ENCODE peak calls at places on chromosomes 12 and 14, in eight cellular contexts. H is A549, B is tibial nerve, G is esophagus squamous epithelium, T is adrenal gland, R is sigmoid colon, C is stomach, P is right lobe of liver. N is an unnamed sample. For H3K4me1, the result is how much of the 10 kb centered on the place peaks cover.

GRCh38 chr12:111359231-111359913 is 9.5 kb downstream of the PHETA1 start:
- DNase-seq in H (no peak), B (no peak), G (no peak), T (no peak), R (no peak), C (no peak), P (no peak), N (no peak)

GRCh38 chr14:39102265-39102968 is 618 bp downstream of the SEC23A start:
- DNase-seq in H (peak), B (no peak), G (no peak), T (no peak), R (no peak), C (peak), P (no peak), N (no peak)

GRCh38 chr12:3777206-3777809 is 24.4 kb upstream of the CRACR2A start:
- DNase-seq in H (peak), B (peak), G (no peak), T (no peak), R (no peak), C (no peak), P (no peak), N (no peak)

GRCh38 chr12:3964404-3964803 is 91.2 kb upstream of the PARP11 start:
- DNase-seq in H (peak), B (no peak), G (no peak), T (no peak), R (no peak), C (no peak), P (no peak), N (no peak)

GRCh38 chr12:2941524-2941923 is 17.7 kb upstream of the TEAD4 start:
- DNase-seq in H (no peak), B (no peak), G (no peak), T (no peak), R (peak), C (no peak), P (no peak), N (no peak)

GRCh38 chr12:24081092-24081529 is 131.6 kb upstream of the SOX5 start:
- DNase-seq in H (no peak), B (no peak), G (no peak), T (no peak), R (no peak), C (no peak), P (no peak), N (no peak)

GRCh38 chr12:111585619-111586135 is 13.4 kb downstream of the ATXN2 start:
- DNase-seq in H (no peak), B (no peak), G (no peak), T (peak), R (no peak), C (no peak), P (no peak), N (no peak)

GRCh38 chr12:51850081-51850932 is 1.8 kb upstream of the FIGNL2 start:
- DNase-seq in H (no peak), B (no peak), G (no peak), T (no peak), R (no peak), C (no peak), P (no peak), N (no peak)

GRCh38 chr12:10362828-10363664 is 26.8 kb downstream of the KLRK1 start:
- DNase-seq in H (no peak), B (no peak), G (no peak), T (no peak), R (no peak), C (no peak), P (no peak), N (no peak)

GRCh38 chr14:36052681-36053080 is 123.8 kb downstream of the PTCSC3 start:
- DNase-seq in H (no peak), B (no peak), G (no peak), T (no peak), R (no peak), C (no peak), P (no peak), N (no peak)

GRCh38 chr12:6947615-6948014 is 3.5 kb upstream of the PTPN6 start:
- DNase-seq in H (no peak), B (no peak), G (no peak), T (no peak), R (no peak), C (no peak), P (peak), N (no peak)

GRCh38 chr14:56875104-56875675 is 64.9 kb upstream of the OTX2 start:
- DNase-seq in H (no peak), B (no peak), G (no peak), T (no peak), R (no peak), C (no peak), P (no peak), N (no peak)

GRCh38 chr12:64110864-64111263 is 111.2 kb downstream of the KICS2 start:
- DNase-seq in H (no peak), B (no peak), G (no peak), T (no peak), R (no peak), C (no peak), P (no peak), N (no peak)

GRCh38 chr12:105736498-105736897 is 402.3 kb downstream of the NUAK1 start:
- DNase-seq in H (no peak), B (no peak), G (no peak), T (no peak), R (no peak), C (no peak), P (no peak), N (no peak)

GRCh38 chr12:48765753-48766162 is 23.1 kb downstream of the ADCY6 start:
- DNase-seq in H (no peak), B (no peak), G (no peak), T (no peak), R (no peak), C (no peak), P (no peak), N (peak)

GRCh38 chr12:24561411-24561871 is 387.5 kb downstream of the BCAT1 start:
- DNase-seq in H (peak), B (peak), G (no peak), T (no peak), R (peak), C (no peak), P (peak), N (no peak)

GRCh38 chr12:51428256-51428655 is 3.6 kb downstream of the SLC4A8 start:
- DNase-seq in H (no peak), B (no peak), G (no peak), T (no peak), R (no peak), C (no peak), P (no peak), N (no peak)

GRCh38 chr14:102829106-102829505 is 51.9 kb downstream of the TRAF3 start:
- DNase-seq in H (no peak), B (no peak), G (no peak), T (no peak), R (no peak), C (no peak), P (no peak), N (no peak)

GRCh38 chr12:66170606-66171005 is 810 bp upstream of the TMBIM4 start:
- DNase-seq in H (no peak), B (no peak), G (no peak), T (no peak), R (no peak), C (no peak), P (no peak), N (no peak)

GRCh38 chr14:27721760-27722159 is 1044.8 kb upstream of the FOXG1 start:
- DNase-seq in H (no peak), B (no peak), G (no peak), T (no peak), R (no peak), C (no peak), P (no peak), N (no peak)

GRCh38 chr14:39097159-39097558 is 5.9 kb downstream of the SEC23A start:
- DNase-seq in H (no peak), B (no peak), G (no peak), T (no peak), R (no peak), C (no peak), P (no peak), N (no peak)

GRCh38 chr14:71466942-71467341 is 465.3 kb upstream of the RGS6 start:
- DNase-seq in H (no peak), B (no peak), G (no peak), T (no peak), R (no peak), C (no peak), P (no peak), N (no peak)

GRCh38 chr12:68406134-68406576 is 74.0 kb upstream of the MDM1 start:
- DNase-seq in H (peak), B (peak), G (peak), T (peak), R (peak), C (peak), P (peak), N (peak)

GRCh38 chr12:79691299-79692248 is 810 bp upstream of the PAWR start:
- DNase-seq in H (peak), B (peak), G (no peak), T (no peak), R (no peak), C (no peak), P (no peak), N (no peak)

GRCh38 chr12:49548481-49548821 is 9.6 kb downstream of the KCNH3 start:
- DNase-seq in H (no peak), B (no peak), G (no peak), T (no peak), R (no peak), C (no peak), P (no peak), N (no peak)

GRCh38 chr12:42590324-42590934 is 883 bp upstream of the PRICKLE1 start:
- DNase-seq in H (peak), B (no peak), G (no peak), T (no peak), R (peak), C (no peak), P (no peak), N (peak)

GRCh38 chr12:121145221-121145620 is 12.5 kb downstream of the P2RX7 start:
- DNase-seq in H (no peak), B (no peak), G (no peak), T (no peak), R (no peak), C (no peak), P (no peak), N (no peak)

GRCh38 chr12:64890873-64891468 is 66.5 kb downstream of the TBC1D30 start:
- DNase-seq in H (peak), B (no peak), G (no peak), T (no peak), R (no peak), C (no peak), P (no peak), N (no peak)

GRCh38 chr12:56271031-56271430 is 4.3 kb downstream of the COQ10A start:
- DNase-seq in H (peak), B (no peak), G (no peak), T (no peak), R (no peak), C (no peak), P (no peak), N (no peak)

GRCh38 chr14:65738339-65738738 is 325.8 kb downstream of the FUT8 start:
- DNase-seq in H (no peak), B (no peak), G (no peak), T (no peak), R (no peak), C (no peak), P (no peak), N (no peak)

GRCh38 chr12:19428261-19428660 is 11.0 kb upstream of the AEBP2 start:
- DNase-seq in H (no peak), B (no peak), G (no peak), T (no peak), R (no peak), C (no peak), P (no peak), N (no peak)

GRCh38 chr12:45989857-45990467 is 412 bp downstream of the SCAF11 start:
- DNase-seq in H (no peak), B (no peak), G (no peak), T (peak), R (peak), C (peak), P (peak), N (peak)

GRCh38 chr14:68960123-68960522 is 19.0 kb downstream of the ACTN1 start:
- DNase-seq in H (no peak), B (no peak), G (no peak), T (no peak), R (no peak), C (no peak), P (no peak), N (no peak)
- H3K4me1 ChIP-seq in H (half or more), B (under half), G (half or more), T (under half), R (half or more), C (half or more), P (under half), N (under half)

GRCh38 chr14:23034498-23035302 is at the start of gene PSMB5:
- DNase-seq in H (peak), B (peak), G (no peak), T (peak), R (peak), C (peak), P (peak), N (peak)
- TF ChIP-seq POLR2A in H (peak), B (no peak), G (peak), T (peak), R (peak), C (no peak), P (peak), N (no peak)

GRCh38 chr14:76810525-76810924 is 2.2 kb downstream of the ANGEL1 start:
- DNase-seq in H (no peak), B (no peak), G (no peak), T (no peak), R (no peak), C (no peak), P (no peak), N (no peak)

GRCh38 chr14:76812422-76813383 is at the start of gene ANGEL1:
- DNase-seq in H (peak), B (peak), G (peak), T (peak), R (peak), C (peak), P (peak), N (peak)

GRCh38 chr14:76811561-76811960 is 1.1 kb downstream of the ANGEL1 start:
- DNase-seq in H (no peak), B (no peak), G (no peak), T (no peak), R (no peak), C (no peak), P (no peak), N (no peak)

GRCh38 chr14:76812093-76812421 is 625 bp downstream of the ANGEL1 start:
- DNase-seq in H (peak), B (no peak), G (no peak), T (no peak), R (no peak), C (no peak), P (no peak), N (no peak)

GRCh38 chr14:76810953-76811400 is 1.7 kb downstream of the ANGEL1 start:
- DNase-seq in H (peak), B (peak), G (no peak), T (peak), R (no peak), C (no peak), P (no peak), N (no peak)
- TF ChIP-seq CTCF in H (peak), B (peak), G (no peak), T (peak), R (no peak), C (no peak), P (peak), N (no peak)

GRCh38 chr14:95522556-95522955 is 6.1 kb upstream of the SYNE3 start:
- DNase-seq in H (no peak), B (no peak), G (no peak), T (peak), R (no peak), C (no peak), P (no peak), N (no peak)
- H3K4me1 ChIP-seq in H (under half), B (under half), G (half or more), T (under half), R (under half), C (half or more), P (half or more), N (under half)

GRCh38 chr12:12725956-12726542 is 8.9 kb downstream of the CDKN1B start:
- DNase-seq in H (no peak), B (no peak), G (no peak), T (no peak), R (no peak), C (no peak), P (no peak), N (no peak)
- TF ChIP-seq POLR2A in H (no peak), B (no peak), G (no peak), T (no peak), R (no peak), C (no peak), P (peak), N (no peak)

DNA sequence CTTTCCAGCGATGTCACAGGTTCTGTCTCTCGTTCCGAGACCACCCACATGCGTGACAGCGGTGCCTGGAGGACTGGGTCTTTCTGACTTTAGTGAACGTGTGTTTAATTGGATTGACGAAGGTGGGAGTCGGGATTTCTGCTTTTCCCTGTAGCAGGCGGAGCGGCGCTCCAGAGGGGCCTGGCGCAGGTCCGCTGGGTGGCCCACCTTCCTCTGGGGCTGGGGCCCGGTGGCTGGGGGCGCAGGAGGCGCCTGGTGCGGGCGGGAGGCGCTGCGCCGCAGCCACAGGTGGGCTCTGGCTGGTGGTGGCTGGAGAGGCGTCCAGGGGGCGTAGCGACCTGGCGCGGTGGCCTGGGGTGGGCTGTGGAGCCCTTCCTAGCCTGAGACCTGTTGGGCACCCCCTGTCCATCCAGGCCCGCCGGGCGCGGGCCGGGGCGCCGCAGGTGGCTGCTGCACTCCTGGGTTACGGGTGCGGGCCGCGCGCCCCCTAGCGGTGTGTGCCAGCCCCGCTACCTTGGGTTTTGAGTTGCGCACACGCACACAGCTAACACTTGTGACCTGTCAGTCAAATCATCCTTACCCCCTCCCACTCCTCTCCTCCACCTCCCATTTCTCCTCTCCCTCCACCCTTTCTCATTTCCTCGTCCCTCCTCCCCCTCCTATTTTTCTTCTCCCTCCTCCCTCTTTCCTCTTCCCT is 2.0 kb downstream of the MEG3 start:
- DNase-seq in H (no peak), B (no peak), G (no peak), T (peak), R (no peak), C (no peak), P (no peak), N (peak)
- TF ChIP-seq CTCF in H (no peak), B (peak), G (peak), T (peak), R (no peak), C (no peak), P (peak), N (peak)

GRCh38 chr12:75644472-75645072 is 133.2 kb upstream of the KRR1 start:
- DNase-seq in H (no peak), B (no peak), G (no peak), T (no peak), R (no peak), C (no peak), P (no peak), N (no peak)
- H3K4me1 ChIP-seq in H (under half), B (under half), G (under half), T (under half), R (under half), C (under half), P (under half), N (under half)

GRCh38 chr14:69779088-69779487 is 12.1 kb downstream of the SRSF5 start:
- DNase-seq in H (no peak), B (no peak), G (no peak), T (peak), R (no peak), C (no peak), P (no peak), N (no peak)
- TF ChIP-seq POLR2A in H (no peak), B (no peak), G (no peak), T (no peak), R (no peak), C (no peak), P (no peak), N (no peak)

N was measured in ovary.